ENCODE peak calls at places on chromosomes 2 and 18, in seven cellular contexts. One of them, this sample, is unnamed.

GRCh38 chr2:239913632-239914417 is 111.3 kb downstream of the NDUFA10 start:
- DNase-seq in tibial nerve: no peak
- DNase-seq in IMR-90: no peak
- DNase-seq in A549: no peak
- DNase-seq in suprapubic skin: no peak
- DNase-seq in K562: no peak
- DNase-seq in uterus: peak; percentile 4
- DNase-seq in this sample: peak; percentile 25

GRCh38 chr18:3703732-3704176 is 253.8 kb downstream of the TGIF1 start:
- DNase-seq in IMR-90: peak; percentile 73
- DNase-seq in A549: peak; percentile 72
- DNase-seq in suprapubic skin: no peak
- DNase-seq in K562: peak; percentile 74
- DNase-seq in tibial nerve: peak; percentile 23
- DNase-seq in uterus: peak; percentile 58
- DNase-seq in this sample: peak; percentile 76

GRCh38 chr2:6780765-6781274 is 84.9 kb downstream of the CMPK2 start:
- DNase-seq in tibial nerve: no peak
- DNase-seq in A549: no peak
- DNase-seq in K562: no peak
- DNase-seq in uterus: no peak
- DNase-seq in IMR-90: peak; percentile 24
- DNase-seq in suprapubic skin: no peak
- DNase-seq in this sample: peak; percentile 31

GRCh38 chr2:234437642-234438321 is 59.1 kb downstream of the ARL4C start:
- DNase-seq in suprapubic skin: no peak
- DNase-seq in tibial nerve: no peak
- DNase-seq in uterus: no peak
- DNase-seq in K562: no peak
- DNase-seq in IMR-90: no peak
- DNase-seq in A549: no peak
- DNase-seq in this sample: no peak

GRCh38 chr2:184032983-184033382 is 565.3 kb upstream of the ZNF804A start:
- DNase-seq in uterus: no peak
- DNase-seq in suprapubic skin: no peak
- DNase-seq in IMR-90: no peak
- DNase-seq in tibial nerve: no peak
- DNase-seq in A549: no peak
- DNase-seq in K562: no peak
- DNase-seq in this sample: no peak

GRCh38 chr2:160646684-160647444 is 153.3 kb upstream of the RBMS1 start:
- DNase-seq in A549: no peak
- DNase-seq in uterus: no peak
- DNase-seq in tibial nerve: no peak
- DNase-seq in K562: no peak
- DNase-seq in IMR-90: no peak
- DNase-seq in suprapubic skin: no peak
- DNase-seq in this sample: peak; percentile 56

GRCh38 chr2:237073552-237073951 is 12.1 kb upstream of the COPS8 start:
- DNase-seq in uterus: no peak
- DNase-seq in IMR-90: peak; percentile 93
- DNase-seq in A549: no peak
- DNase-seq in K562: no peak
- DNase-seq in tibial nerve: no peak
- DNase-seq in suprapubic skin: no peak
- DNase-seq in this sample: no peak

GRCh38 chr18:33578371-33579146 is 540 bp downstream of the ASXL3 start:
- DNase-seq in A549: no peak
- DNase-seq in IMR-90: no peak
- DNase-seq in tibial nerve: no peak
- DNase-seq in K562: no peak
- DNase-seq in suprapubic skin: peak; percentile 81
- DNase-seq in uterus: peak; percentile 23
- DNase-seq in this sample: peak; percentile 49

GRCh38 chr2:105746177-105747080 is 1.7 kb downstream of the NCK2 start:
- DNase-seq in uterus: peak; percentile 27
- DNase-seq in K562: peak; percentile 33
- DNase-seq in A549: no peak
- DNase-seq in IMR-90: no peak
- DNase-seq in tibial nerve: peak; percentile 38
- DNase-seq in suprapubic skin: peak; percentile 84
- DNase-seq in this sample: peak; percentile 89

GRCh38 chr18:10017048-10017447 is 103.2 kb downstream of the VAPA start:
- DNase-seq in uterus: no peak
- DNase-seq in A549: no peak
- DNase-seq in IMR-90: no peak
- DNase-seq in suprapubic skin: no peak
- DNase-seq in tibial nerve: no peak
- DNase-seq in K562: no peak
- DNase-seq in this sample: no peak

GRCh38 chr2:213187386-213187785 is 36.0 kb upstream of the IKZF2 start:
- DNase-seq in suprapubic skin: no peak
- DNase-seq in K562: no peak
- DNase-seq in tibial nerve: no peak
- DNase-seq in IMR-90: peak; percentile 24
- DNase-seq in A549: no peak
- DNase-seq in uterus: no peak
- DNase-seq in this sample: no peak

GRCh38 chr18:72544092-72544886 is at the start of gene CBLN2:
- DNase-seq in tibial nerve: no peak
- DNase-seq in uterus: no peak
- DNase-seq in IMR-90: peak; percentile 18
- DNase-seq in K562: peak; percentile 31
- DNase-seq in A549: peak; percentile 58
- DNase-seq in suprapubic skin: no peak
- DNase-seq in this sample: no peak

GRCh38 chr2:195563857-195564512 is 93.0 kb upstream of the SLC39A10 start:
- DNase-seq in uterus: no peak
- DNase-seq in IMR-90: peak; percentile 90
- DNase-seq in tibial nerve: no peak
- DNase-seq in A549: peak; percentile 45
- DNase-seq in K562: no peak
- DNase-seq in suprapubic skin: no peak
- DNase-seq in this sample: no peak

GRCh38 chr2:54864727-54865126 is 141.3 kb downstream of the EML6 start:
- DNase-seq in uterus: no peak
- DNase-seq in IMR-90: no peak
- DNase-seq in tibial nerve: no peak
- DNase-seq in suprapubic skin: no peak
- DNase-seq in A549: no peak
- DNase-seq in K562: no peak
- DNase-seq in this sample: no peak

GRCh38 chr2:25684577-25684976 is 11.2 kb upstream of the DTNB start:
- DNase-seq in A549: no peak
- DNase-seq in suprapubic skin: no peak
- DNase-seq in uterus: no peak
- DNase-seq in tibial nerve: no peak
- DNase-seq in IMR-90: no peak
- DNase-seq in K562: no peak
- DNase-seq in this sample: no peak

GRCh38 chr2:109594246-109594900 is 19.4 kb downstream of the SEPTIN10 start:
- DNase-seq in uterus: no peak
- DNase-seq in tibial nerve: no peak
- DNase-seq in suprapubic skin: no peak
- DNase-seq in IMR-90: peak; percentile 53
- DNase-seq in A549: no peak
- DNase-seq in K562: no peak
- DNase-seq in this sample: no peak

GRCh38 chr18:65567372-65567771 is 183.4 kb upstream of the CDH7 start:
- DNase-seq in IMR-90: no peak
- DNase-seq in suprapubic skin: no peak
- DNase-seq in tibial nerve: no peak
- DNase-seq in A549: peak; percentile 17
- DNase-seq in K562: no peak
- DNase-seq in uterus: no peak
- DNase-seq in this sample: no peak

GRCh38 chr18:55582325-55582724 is 5.7 kb downstream of the TCF4 start:
- DNase-seq in uterus: no peak
- DNase-seq in IMR-90: no peak
- DNase-seq in suprapubic skin: no peak
- DNase-seq in tibial nerve: no peak
- DNase-seq in K562: no peak
- DNase-seq in A549: no peak
- DNase-seq in this sample: no peak

GRCh38 chr2:154914606-154915005 is 216.1 kb downstream of the KCNJ3 start:
- DNase-seq in IMR-90: no peak
- DNase-seq in uterus: no peak
- DNase-seq in K562: no peak
- DNase-seq in tibial nerve: no peak
- DNase-seq in suprapubic skin: no peak
- DNase-seq in A549: no peak
- DNase-seq in this sample: no peak

GRCh38 chr18:80109676-80110078 is 615 bp downstream of the ADNP2 start:
- DNase-seq in IMR-90: peak; percentile 31
- DNase-seq in uterus: peak; percentile 33
- DNase-seq in A549: peak; percentile 16
- DNase-seq in suprapubic skin: peak; percentile 81
- DNase-seq in K562: peak; percentile 56
- DNase-seq in tibial nerve: no peak
- DNase-seq in this sample: peak; percentile 30

DNA sequence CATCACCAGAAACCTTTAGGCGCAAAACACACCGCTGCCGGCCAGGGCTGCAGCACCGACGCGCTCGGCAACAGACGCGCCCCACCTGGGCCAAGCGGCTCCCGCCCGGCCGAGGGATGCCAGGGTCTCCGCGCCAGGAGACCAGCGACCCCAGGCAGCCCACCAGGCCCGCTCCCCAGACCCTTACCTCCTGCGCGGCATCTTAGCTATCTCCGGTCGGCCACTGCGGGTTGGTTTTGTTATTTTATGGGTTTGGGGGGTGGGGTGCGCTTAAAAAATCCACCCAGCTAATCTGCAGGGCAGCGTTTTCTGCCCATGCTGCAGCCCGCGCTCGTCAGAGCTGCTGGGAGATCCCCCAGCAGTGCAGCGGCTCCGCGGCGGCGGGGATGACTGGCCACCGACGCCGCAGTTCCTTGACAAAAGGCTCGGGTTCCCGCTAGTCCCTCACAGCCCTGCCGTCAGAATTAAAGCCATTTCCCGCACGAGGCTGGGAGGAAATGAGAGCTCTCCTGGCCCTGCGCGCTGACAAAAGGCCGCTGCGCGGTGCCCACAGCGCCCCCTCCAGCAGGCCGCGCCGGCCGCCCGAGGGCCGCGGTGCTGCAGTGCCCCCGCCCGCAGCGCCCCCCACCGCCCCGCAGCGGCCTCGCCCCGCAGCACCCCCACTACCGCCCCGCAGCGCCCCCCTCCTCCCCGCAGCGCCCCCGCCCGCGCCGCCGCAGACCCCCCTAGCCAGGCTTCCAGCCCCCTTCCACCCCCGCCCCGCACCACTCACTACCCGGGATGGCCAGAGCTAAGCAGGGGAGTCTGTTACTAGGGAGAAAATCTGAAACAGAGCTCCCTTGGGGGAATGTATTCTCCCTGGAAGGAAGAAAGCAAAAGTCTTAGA is at the start of gene ADD2:
- DNase-seq in tibial nerve: no peak
- DNase-seq in uterus: no peak
- DNase-seq in IMR-90: peak; percentile 1
- DNase-seq in A549: peak; percentile 81
- DNase-seq in suprapubic skin: no peak
- DNase-seq in K562: peak; percentile 87
- DNase-seq in this sample: no peak
- TF ChIP-seq POLR2A in tibial nerve: no peak
- TF ChIP-seq POLR2A in uterus: no peak
- TF ChIP-seq POLR2A in IMR-90: no peak
- TF ChIP-seq POLR2A in A549: peak; percentile 81
- TF ChIP-seq POLR2A in suprapubic skin: no peak
- TF ChIP-seq POLR2A in K562: peak; percentile 61
- TF ChIP-seq POLR2A in this sample: no peak

GRCh38 chr2:190361572-190361971 is 18.2 kb downstream of the INPP1 start:
- DNase-seq in IMR-90: no peak
- DNase-seq in uterus: no peak
- DNase-seq in suprapubic skin: no peak
- DNase-seq in A549: no peak
- DNase-seq in K562: no peak
- DNase-seq in tibial nerve: no peak
- DNase-seq in this sample: no peak
- H3K27ac ChIP-seq in IMR-90: no peak overlapping the region
- H3K27ac ChIP-seq in uterus: no peak overlapping the region
- H3K27ac ChIP-seq in suprapubic skin: no peak overlapping the region
- H3K27ac ChIP-seq in A549: no peak overlapping the region
- H3K27ac ChIP-seq in K562: no peak overlapping the region
- H3K27ac ChIP-seq in tibial nerve: peak overlapping the region; percentile 43
- H3K27ac ChIP-seq in this sample: no peak overlapping the region

DNA sequence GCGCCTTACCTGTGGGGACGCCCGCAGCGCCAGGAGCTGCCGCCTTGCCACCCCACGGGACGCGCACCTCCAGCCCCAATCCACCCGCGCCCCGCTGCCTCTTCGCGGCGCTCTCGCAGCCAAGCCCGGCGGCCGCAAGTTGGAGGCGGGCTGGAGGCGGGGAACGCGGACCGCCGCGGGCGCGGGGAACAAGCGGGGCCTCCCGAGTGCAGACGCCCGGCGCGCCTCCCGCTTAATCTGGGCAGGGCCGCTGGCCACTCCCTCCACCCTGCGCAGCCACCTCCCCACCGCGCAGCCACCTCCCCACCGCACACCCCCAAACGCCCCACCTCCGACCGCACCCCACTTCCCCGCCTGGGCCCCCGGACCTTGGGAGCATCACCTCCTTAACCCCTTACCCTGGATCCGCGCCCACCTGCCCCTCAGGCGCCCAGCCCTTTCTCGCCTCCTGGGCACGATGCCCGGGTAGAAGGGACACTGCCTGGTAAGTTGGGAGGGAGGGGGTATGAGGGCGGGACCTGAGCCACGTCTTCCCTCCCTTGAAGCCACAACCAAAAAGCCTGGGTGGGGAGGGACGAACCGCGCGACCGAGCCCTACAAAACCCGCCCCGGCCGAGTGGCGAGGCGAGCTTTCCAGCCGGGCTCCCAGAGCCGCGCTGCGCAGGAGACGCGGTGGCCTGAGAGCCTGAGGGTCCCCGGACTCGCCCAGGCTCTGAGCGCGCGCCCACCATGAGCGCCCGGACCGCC is at the start of the genes COL4A3 and COL4A4:
- DNase-seq in IMR-90: no peak
- DNase-seq in tibial nerve: no peak
- DNase-seq in uterus: peak; percentile 46
- DNase-seq in K562: no peak
- DNase-seq in A549: peak; percentile 73
- DNase-seq in suprapubic skin: no peak
- DNase-seq in this sample: peak; percentile 58
- TF ChIP-seq POLR2A in IMR-90: no peak
- TF ChIP-seq POLR2A in tibial nerve: no peak
- TF ChIP-seq POLR2A in uterus: no peak
- TF ChIP-seq POLR2A in K562: no peak
- TF ChIP-seq POLR2A in A549: peak; percentile 0
- TF ChIP-seq POLR2A in suprapubic skin: no peak
- TF ChIP-seq POLR2A in this sample: no peak

GRCh38 chr2:9300829-9301453 is 94.3 kb downstream of the ASAP2 start:
- DNase-seq in suprapubic skin: no peak
- DNase-seq in uterus: no peak
- DNase-seq in IMR-90: no peak
- DNase-seq in tibial nerve: no peak
- DNase-seq in A549: no peak
- DNase-seq in K562: no peak
- DNase-seq in this sample: no peak
- H3K27ac ChIP-seq in suprapubic skin: no peak overlapping the region
- H3K27ac ChIP-seq in uterus: no peak overlapping the region
- H3K27ac ChIP-seq in IMR-90: no peak overlapping the region
- H3K27ac ChIP-seq in tibial nerve: no peak overlapping the region
- H3K27ac ChIP-seq in A549: no peak overlapping the region
- H3K27ac ChIP-seq in K562: no peak overlapping the region
- H3K27ac ChIP-seq in this sample: no peak overlapping the region